ENCODE peak calls at places on chromosomes 2 and 18, in nine cellular contexts. P, A, U, H, K, Z, Q, G and B are unnamed samples.

GRCh38 chr2:234840336-234840735 is 111.5 kb upstream of the SH3BP4 start:
- DNase-seq in P (peak), A (peak), U (no peak), H (no peak), K (no peak), Z (no peak), Q (no peak), G (no peak), B (no peak)

GRCh38 chr2:20190862-20191713 is 33.8 kb downstream of the SDC1 start:
- DNase-seq in P (peak), A (no peak), U (no peak), H (peak), K (peak), Z (no peak), Q (no peak), G (no peak), B (no peak)

GRCh38 chr2:154910701-154911100 is 212.2 kb downstream of the KCNJ3 start:
- DNase-seq in P (no peak), A (no peak), U (no peak), H (no peak), K (no peak), Z (no peak), Q (no peak), G (no peak), B (no peak)

GRCh38 chr2:28338046-28338753 is 54.5 kb upstream of the FOSL2 start:
- DNase-seq in P (no peak), A (peak), U (peak), H (no peak), K (no peak), Z (peak), Q (no peak), G (no peak), B (no peak)

GRCh38 chr2:75500633-75501032 is 60.1 kb downstream of the EVA1A start:
- DNase-seq in P (no peak), A (no peak), U (no peak), H (no peak), K (no peak), Z (no peak), Q (no peak), G (no peak), B (no peak)

GRCh38 chr18:58161659-58162058 is 117.6 kb downstream of the NEDD4L start:
- DNase-seq in P (peak), A (no peak), U (no peak), H (no peak), K (no peak), Z (no peak), Q (no peak), G (no peak), B (no peak)

GRCh38 chr2:1620081-1620480 is 124.2 kb downstream of the PXDN start:
- DNase-seq in P (peak), A (no peak), U (no peak), H (no peak), K (no peak), Z (peak), Q (no peak), G (no peak), B (no peak)

GRCh38 chr2:239328306-239329191 is 72.3 kb downstream of the HDAC4 start:
- DNase-seq in P (peak), A (peak), U (no peak), H (no peak), K (no peak), Z (no peak), Q (no peak), G (no peak), B (no peak)

GRCh38 chr2:240437861-240438809 is 2.7 kb downstream of the GPC1 start:
- DNase-seq in P (peak), A (no peak), U (no peak), H (peak), K (peak), Z (peak), Q (peak), G (no peak), B (peak)

GRCh38 chr2:195642677-195643063 is 14.4 kb upstream of the SLC39A10 start:
- DNase-seq in P (no peak), A (no peak), U (no peak), H (no peak), K (no peak), Z (no peak), Q (no peak), G (no peak), B (no peak)

GRCh38 chr18:75162467-75162866 is 46.5 kb downstream of the PTGR3 start:
- DNase-seq in P (no peak), A (peak), U (peak), H (no peak), K (no peak), Z (no peak), Q (no peak), G (no peak), B (no peak)

GRCh38 chr2:59922450-59922849 is 631.0 kb downstream of the BCL11A start:
- DNase-seq in P (no peak), A (no peak), U (no peak), H (no peak), K (no peak), Z (no peak), Q (no peak), G (no peak), B (no peak)

GRCh38 chr2:59930430-59930829 is 623.0 kb downstream of the BCL11A start:
- DNase-seq in P (no peak), A (no peak), U (no peak), H (no peak), K (peak), Z (no peak), Q (no peak), G (no peak), B (no peak)

GRCh38 chr2:59932341-59932740 is 621.1 kb downstream of the BCL11A start:
- DNase-seq in P (peak), A (no peak), U (no peak), H (no peak), K (peak), Z (no peak), Q (no peak), G (no peak), B (no peak)

GRCh38 chr2:59920961-59921360 is 632.5 kb downstream of the BCL11A start:
- DNase-seq in P (no peak), A (no peak), U (no peak), H (no peak), K (no peak), Z (no peak), Q (no peak), G (no peak), B (no peak)

GRCh38 chr2:59926706-59927105 is 626.7 kb downstream of the BCL11A start:
- DNase-seq in P (no peak), A (no peak), U (no peak), H (no peak), K (no peak), Z (no peak), Q (no peak), G (no peak), B (no peak)
- H3K4me3 ChIP-seq in P (no peak), A (no peak), U (no peak), H (no peak), K (no peak), Z (no peak), Q (no peak), G (no peak), B (no peak)

DNA sequence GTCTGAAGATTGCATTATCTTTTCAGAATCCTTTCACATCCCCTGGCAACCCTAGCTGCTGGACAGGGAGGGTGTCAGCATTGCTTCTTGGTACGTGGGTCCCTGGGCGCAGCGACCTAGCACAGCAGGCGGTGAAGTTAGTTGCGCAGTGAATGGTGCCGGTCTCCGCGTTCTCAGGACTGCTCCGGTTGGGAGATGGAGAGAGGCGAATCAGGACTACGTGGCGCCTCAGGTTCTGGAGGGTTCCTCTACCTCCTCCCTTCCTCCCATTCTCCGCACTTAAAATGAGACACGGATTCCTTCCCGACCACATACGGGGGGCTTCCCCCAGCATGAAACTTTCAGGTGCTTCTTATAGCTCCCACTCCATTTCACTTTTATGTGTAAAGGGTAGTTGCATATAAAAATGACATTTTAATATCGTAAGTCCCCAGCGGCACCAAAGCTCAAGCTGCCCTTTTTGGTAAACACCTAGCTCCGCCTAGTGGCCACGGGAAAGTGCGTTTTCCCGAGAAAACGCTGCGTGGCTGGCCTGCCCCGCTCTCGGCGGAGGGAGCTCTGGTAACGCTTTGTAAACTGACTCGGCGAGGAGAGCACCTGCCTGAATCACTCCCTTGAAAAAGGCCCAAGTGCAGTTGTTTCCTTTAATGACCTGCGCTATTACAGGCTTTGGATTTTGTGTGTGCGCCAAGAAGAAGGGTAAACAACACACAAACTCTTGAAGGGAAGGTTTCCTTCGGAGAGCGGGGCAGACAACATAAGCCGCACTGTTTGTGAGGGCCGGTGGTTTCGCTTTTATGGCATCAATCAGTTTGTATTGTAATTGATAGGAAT is 32.9 kb upstream of the INHBB start:
- DNase-seq in P (peak), A (peak), U (peak), H (peak), K (peak), Z (peak), Q (peak), G (peak), B (no peak)
- H3K4me3 ChIP-seq in P (peak), A (peak), U (no peak), H (peak), K (no peak), Z (peak), Q (peak), G (peak), B (peak)

DNA sequence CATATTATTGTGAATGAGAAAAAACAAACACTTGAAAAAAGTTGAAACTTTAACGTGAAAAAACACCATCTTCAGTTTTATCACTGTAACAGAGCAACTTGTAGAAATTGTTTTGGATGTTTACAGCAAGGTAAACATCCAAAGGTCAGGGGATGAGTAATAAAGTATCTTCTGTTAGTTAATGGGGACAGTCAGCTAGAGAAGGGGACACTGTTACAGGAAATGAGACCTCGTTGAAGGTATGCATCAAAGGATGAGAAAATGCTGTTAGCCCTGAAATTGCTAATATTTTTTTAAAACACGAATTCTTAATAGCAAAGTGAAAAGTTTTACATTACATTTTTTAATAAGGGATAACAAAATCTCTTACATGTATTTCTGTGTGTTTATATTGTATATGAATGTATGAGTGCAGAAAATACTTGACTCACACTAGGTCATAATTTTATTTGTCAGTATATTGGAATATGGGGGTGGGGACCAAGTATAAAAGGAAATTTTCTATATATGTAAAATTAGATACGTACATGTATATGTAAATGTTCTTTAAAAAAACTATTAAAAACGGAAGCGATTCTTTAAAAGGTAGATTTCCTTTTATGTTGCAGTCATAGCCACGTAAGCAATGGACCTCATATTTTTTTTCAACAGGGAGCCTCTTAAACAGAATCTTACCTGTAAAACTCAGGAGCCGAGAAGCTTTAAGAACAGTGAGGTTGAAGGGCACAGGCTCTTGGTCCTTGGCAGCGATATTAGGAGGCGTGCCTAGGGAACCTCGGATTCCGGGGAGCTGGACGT is 3.1 kb downstream of the RHBDD1 start:
- DNase-seq in P (no peak), A (no peak), U (no peak), H (no peak), K (peak), Z (no peak), Q (no peak), G (no peak), B (no peak)
- H3K4me3 ChIP-seq in P (no peak), A (no peak), U (no peak), H (peak), K (peak), Z (no peak), Q (no peak), G (peak), B (no peak)

DNA sequence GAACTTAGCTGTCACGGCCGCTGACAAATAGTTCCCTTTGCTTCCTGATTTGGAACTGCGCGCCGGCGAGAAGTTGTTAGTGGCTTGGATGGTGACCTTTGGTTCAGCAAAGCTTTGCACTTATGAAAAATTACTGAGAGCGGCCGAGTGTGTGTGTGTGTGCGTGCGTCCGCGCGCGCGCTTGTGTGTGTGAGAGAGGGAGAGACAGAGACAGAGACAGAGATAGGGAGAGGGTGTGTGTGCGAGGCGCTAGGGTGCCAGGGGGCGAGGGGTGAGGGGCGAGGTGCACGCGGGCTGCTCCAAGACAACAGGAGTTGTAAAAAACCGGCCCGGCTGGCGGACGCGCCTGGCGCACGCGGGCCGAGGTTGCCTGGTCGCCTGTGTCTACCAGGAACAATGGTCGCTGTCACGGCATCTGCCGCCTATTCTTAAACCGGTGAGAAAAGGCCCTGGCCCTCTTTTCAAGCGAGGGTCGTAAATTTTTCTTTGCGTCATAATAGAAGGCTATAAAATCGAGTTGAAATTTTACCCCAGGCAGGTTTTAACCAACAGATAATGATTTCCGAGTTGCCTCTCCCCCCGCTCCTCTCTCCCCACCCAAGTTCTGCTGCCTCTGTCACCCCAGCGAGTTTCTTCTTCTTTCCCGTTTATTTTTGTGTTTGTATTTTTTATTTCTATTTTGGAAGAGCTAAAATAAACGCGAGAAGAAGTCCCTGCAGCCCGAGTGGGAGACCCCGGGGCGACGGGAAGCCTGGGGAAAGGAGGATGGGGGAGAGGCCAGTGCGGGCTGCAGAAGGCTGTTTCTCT is 595 bp downstream of the HOXD3 start:
- DNase-seq in P (peak), A (no peak), U (no peak), H (no peak), K (no peak), Z (peak), Q (no peak), G (no peak), B (no peak)
- H3K4me3 ChIP-seq in P (no peak), A (peak), U (no peak), H (no peak), K (no peak), Z (peak), Q (no peak), G (no peak), B (no peak)

GRCh38 chr2:104434363-104434792 is 419.5 kb upstream of the POU3F3 start:
- DNase-seq in P (peak), A (no peak), U (no peak), H (no peak), K (no peak), Z (peak), Q (no peak), G (peak), B (no peak)
- H3K4me3 ChIP-seq in P (no peak), A (no peak), U (no peak), H (no peak), K (no peak), Z (peak), Q (no peak), G (peak), B (no peak)

GRCh38 chr2:12008425-12009061 is 262.1 kb downstream of the LPIN1 start:
- DNase-seq in P (no peak), A (peak), U (no peak), H (peak), K (no peak), Z (no peak), Q (no peak), G (peak), B (no peak)
- H3K4me3 ChIP-seq in P (no peak), A (no peak), U (no peak), H (no peak), K (no peak), Z (no peak), Q (no peak), G (no peak), B (no peak)

GRCh38 chr2:23250371-23250770 is 134.6 kb upstream of the KLHL29 start:
- DNase-seq in P (no peak), A (no peak), U (no peak), H (no peak), K (no peak), Z (no peak), Q (no peak), G (no peak), B (no peak)

GRCh38 chr2:23244656-23245055 is 140.3 kb upstream of the KLHL29 start:
- DNase-seq in P (no peak), A (no peak), U (no peak), H (no peak), K (no peak), Z (no peak), Q (no peak), G (no peak), B (no peak)

GRCh38 chr2:23249348-23249747 is 135.6 kb upstream of the KLHL29 start:
- DNase-seq in P (no peak), A (no peak), U (peak), H (no peak), K (no peak), Z (no peak), Q (no peak), G (no peak), B (peak)

GRCh38 chr2:23246992-23247683 is 137.8 kb upstream of the KLHL29 start:
- DNase-seq in P (no peak), A (no peak), U (no peak), H (no peak), K (no peak), Z (no peak), Q (no peak), G (no peak), B (no peak)

GRCh38 chr2:23248667-23249066 is 136.3 kb upstream of the KLHL29 start:
- DNase-seq in P (no peak), A (no peak), U (no peak), H (no peak), K (no peak), Z (no peak), Q (no peak), G (no peak), B (no peak)
- H3K4me3 ChIP-seq in P (no peak), A (no peak), U (no peak), H (no peak), K (no peak), Z (no peak), Q (no peak), G (no peak), B (no peak)

GRCh38 chr2:46979611-46980010 is 64.0 kb upstream of the MCFD2 start:
- DNase-seq in P (no peak), A (no peak), U (no peak), H (peak), K (no peak), Z (no peak), Q (peak), G (no peak), B (no peak)
- H3K4me3 ChIP-seq in P (no peak), A (no peak), U (no peak), H (no peak), K (no peak), Z (no peak), Q (no peak), G (no peak), B (no peak)